ENCODE peak calls at places on chromosomes 11 and 22, in eight cellular contexts. Q is activated CD8-positive, alpha-beta T cell treated with anti-CD3 and anti-CD28 coated beads for 36 hours; W is lower leg skin; K is heart right ventricle; L is CD8-positive, alpha-beta T cell; V is body of pancreas; N is colonic mucosa; O is NB4. G is an unnamed sample.

GRCh38 chr22:36461665-36462474 is 19.6 kb downstream of the TXN2 start:
- DNase-seq in Q (no peak), W (no peak), K (no peak), L (no peak), V (peak), N (no peak), O (no peak), G (peak)

GRCh38 chr11:120343429-120343828 is 7.2 kb downstream of the ARHGEF12 start:
- DNase-seq in Q (peak), W (no peak), K (no peak), L (no peak), V (no peak), N (no peak), O (no peak), G (no peak)

GRCh38 chr11:107265591-107265990 is 192.0 kb downstream of the CWF19L2 start:
- DNase-seq in Q (no peak), W (no peak), K (no peak), L (no peak), V (no peak), N (no peak), O (no peak), G (no peak)

GRCh38 chr11:123561046-123561781 is 93.2 kb downstream of the SCN3B start:
- DNase-seq in Q (no peak), W (no peak), K (no peak), L (no peak), V (peak), N (no peak), O (peak), G (peak)

GRCh38 chr11:65116370-65117205 is 913 bp downstream of the ZNHIT2 start:
- DNase-seq in Q (peak), W (no peak), K (no peak), L (peak), V (peak), N (peak), O (peak), G (peak)

GRCh38 chr11:83019888-83020579 is 51.7 kb downstream of the RAB30 start:
- DNase-seq in Q (no peak), W (peak), K (peak), L (no peak), V (no peak), N (no peak), O (no peak), G (no peak)

GRCh38 chr11:87600938-87601337 is 563.2 kb downstream of the TMEM135 start:
- DNase-seq in Q (no peak), W (no peak), K (no peak), L (no peak), V (no peak), N (no peak), O (no peak), G (no peak)

GRCh38 chr11:128627666-128628342 is 40.4 kb upstream of the ETS1 start:
- DNase-seq in Q (peak), W (no peak), K (no peak), L (no peak), V (no peak), N (no peak), O (peak), G (no peak)

GRCh38 chr22:37887610-37888378 is 18.3 kb upstream of the MICALL1 start:
- DNase-seq in Q (no peak), W (peak), K (no peak), L (no peak), V (no peak), N (peak), O (no peak), G (peak)

GRCh38 chr22:27206001-27206746 is 548.8 kb downstream of the MIAT start:
- DNase-seq in Q (no peak), W (no peak), K (no peak), L (no peak), V (no peak), N (no peak), O (no peak), G (no peak)

GRCh38 chr11:130908770-130909625 is 7.3 kb downstream of the SNX19 start:
- DNase-seq in Q (no peak), W (no peak), K (no peak), L (no peak), V (no peak), N (no peak), O (no peak), G (no peak)

GRCh38 chr22:50009765-50010675 is 2.5 kb downstream of the IL17REL start:
- DNase-seq in Q (no peak), W (no peak), K (no peak), L (no peak), V (peak), N (no peak), O (no peak), G (peak)

GRCh38 chr11:110186456-110186855 is 93.3 kb downstream of the ZC3H12C start:
- DNase-seq in Q (no peak), W (no peak), K (no peak), L (no peak), V (no peak), N (no peak), O (no peak), G (no peak)

GRCh38 chr11:77084581-77085191 is 17.9 kb downstream of the CAPN5 start:
- DNase-seq in Q (no peak), W (no peak), K (no peak), L (no peak), V (peak), N (no peak), O (no peak), G (peak)

GRCh38 chr11:33248416-33248957 is 8.7 kb upstream of the HIPK3 start:
- DNase-seq in Q (no peak), W (no peak), K (no peak), L (no peak), V (no peak), N (peak), O (no peak), G (no peak)

GRCh38 chr22:38864361-38865191 is 7.4 kb downstream of the CBX6 start:
- DNase-seq in Q (no peak), W (no peak), K (peak), L (no peak), V (peak), N (no peak), O (no peak), G (no peak)

GRCh38 chr11:13251961-13252360 is 25.6 kb upstream of the BMAL1 start:
- DNase-seq in Q (no peak), W (no peak), K (no peak), L (no peak), V (no peak), N (no peak), O (no peak), G (no peak)
- TF ChIP-seq CTCF in Q (no peak), W (no peak), K (no peak), L (no peak), V (no peak), N (no peak), O (no peak), G (no peak)

GRCh38 chr11:72598901-72599300 is 75.3 kb downstream of the PDE2A start:
- DNase-seq in Q (no peak), W (no peak), K (peak), L (no peak), V (peak), N (peak), O (no peak), G (peak)

GRCh38 chr11:72602250-72602904 is 71.8 kb downstream of the PDE2A start:
- DNase-seq in Q (no peak), W (no peak), K (no peak), L (no peak), V (peak), N (no peak), O (no peak), G (no peak)

GRCh38 chr11:72598466-72598865 is 75.8 kb downstream of the PDE2A start:
- DNase-seq in Q (no peak), W (no peak), K (no peak), L (no peak), V (no peak), N (no peak), O (no peak), G (no peak)

GRCh38 chr11:72600557-72600956 is 73.7 kb downstream of the PDE2A start:
- DNase-seq in Q (no peak), W (no peak), K (no peak), L (no peak), V (no peak), N (no peak), O (no peak), G (no peak)

GRCh38 chr11:72599325-72600117 is 74.7 kb downstream of the PDE2A start:
- DNase-seq in Q (no peak), W (no peak), K (no peak), L (no peak), V (no peak), N (no peak), O (no peak), G (no peak)
- TF ChIP-seq CTCF in Q (no peak), W (no peak), K (no peak), L (no peak), V (no peak), N (no peak), O (no peak), G (peak)

GRCh38 chr22:19942071-19942885 is 660 bp upstream of the TXNRD2 start:
- DNase-seq in Q (no peak), W (no peak), K (no peak), L (no peak), V (peak), N (no peak), O (peak), G (peak)

GRCh38 chr22:19940536-19941364 is 822 bp upstream of the COMT start:
- DNase-seq in Q (no peak), W (no peak), K (no peak), L (no peak), V (no peak), N (no peak), O (peak), G (no peak)

GRCh38 chr22:19941365-19942070 is at the start of the genes COMT and TXNRD2:
- DNase-seq in Q (peak), W (no peak), K (peak), L (peak), V (peak), N (peak), O (peak), G (peak)

GRCh38 chr22:19942886-19943664 is 1.5 kb upstream of the TXNRD2 start:
- DNase-seq in Q (no peak), W (no peak), K (no peak), L (no peak), V (peak), N (no peak), O (peak), G (no peak)

GRCh38 chr22:19943665-19944026 is 2.0 kb upstream of the TXNRD2 start:
- DNase-seq in Q (no peak), W (no peak), K (no peak), L (no peak), V (peak), N (no peak), O (peak), G (no peak)
- TF ChIP-seq CTCF in Q (no peak), W (no peak), K (peak), L (no peak), V (no peak), N (no peak), O (no peak), G (no peak)

DNA sequence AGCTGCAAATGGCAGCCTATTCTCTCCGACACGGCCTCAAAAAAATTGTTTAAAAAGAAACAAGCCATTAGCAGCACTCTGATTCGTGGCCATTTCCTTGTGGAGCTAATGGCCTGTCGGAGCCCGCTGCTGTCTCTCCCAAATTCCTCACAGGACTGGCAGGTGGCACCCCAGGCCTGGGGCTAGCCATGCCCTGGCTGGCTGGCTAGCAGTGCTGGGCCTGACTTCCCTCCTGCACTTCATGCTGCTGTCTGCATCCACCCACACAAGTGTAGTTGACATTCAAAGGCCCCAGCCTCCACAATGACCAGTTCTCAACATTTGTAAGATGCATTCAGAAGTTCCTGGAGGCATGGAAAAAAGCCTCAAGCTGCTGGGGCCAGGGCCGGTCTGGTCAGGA is 61.5 kb downstream of the SMCO4 start:
- DNase-seq in Q (no peak), W (no peak), K (no peak), L (no peak), V (peak), N (no peak), O (no peak), G (no peak)
- TF ChIP-seq CTCF in Q (no peak), W (no peak), K (peak), L (no peak), V (no peak), N (no peak), O (no peak), G (peak)

DNA sequence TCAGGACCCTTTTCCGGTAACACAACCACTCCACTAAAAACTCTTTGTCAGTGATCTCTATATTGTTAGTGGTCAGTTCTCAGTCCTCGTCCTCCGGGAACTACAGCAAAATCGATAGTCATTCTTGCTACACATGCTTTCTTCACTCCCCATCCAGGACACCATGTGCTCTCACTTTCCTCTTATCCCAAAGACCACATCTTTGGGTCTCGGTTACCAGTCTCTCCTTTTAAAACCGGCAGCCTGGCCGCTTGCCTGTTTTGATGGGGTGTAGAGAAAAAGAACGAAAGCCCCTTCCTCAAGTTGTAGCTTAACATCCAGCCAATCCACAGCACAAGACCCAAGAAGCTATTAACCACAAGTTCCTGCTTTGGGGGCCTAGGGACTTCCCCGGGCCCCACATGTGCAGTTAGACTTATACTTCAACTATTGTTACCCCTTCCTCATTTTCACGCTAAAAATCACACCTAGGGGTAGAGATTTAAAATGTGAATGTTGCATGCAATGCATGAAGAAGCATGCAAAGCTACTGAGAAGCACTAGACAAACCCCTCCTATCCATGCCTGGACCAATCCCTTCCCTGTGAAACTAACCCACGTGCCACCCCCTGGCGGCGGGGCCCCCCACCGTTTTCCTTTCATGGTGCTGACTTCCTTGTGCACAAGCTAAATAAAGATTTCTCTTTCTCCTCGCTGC is 1.5 kb upstream of the TOLLIP start:
- DNase-seq in Q (peak), W (no peak), K (peak), L (peak), V (no peak), N (no peak), O (peak), G (peak)
- TF ChIP-seq CTCF in Q (no peak), W (no peak), K (no peak), L (no peak), V (no peak), N (no peak), O (peak), G (peak)

GRCh38 chr11:92886243-92886905 is 83.1 kb upstream of the MTNR1B start:
- DNase-seq in Q (peak), W (no peak), K (no peak), L (no peak), V (peak), N (peak), O (peak), G (peak)
- TF ChIP-seq CTCF in Q (no peak), W (no peak), K (peak), L (no peak), V (peak), N (peak), O (peak), G (peak)

DNA sequence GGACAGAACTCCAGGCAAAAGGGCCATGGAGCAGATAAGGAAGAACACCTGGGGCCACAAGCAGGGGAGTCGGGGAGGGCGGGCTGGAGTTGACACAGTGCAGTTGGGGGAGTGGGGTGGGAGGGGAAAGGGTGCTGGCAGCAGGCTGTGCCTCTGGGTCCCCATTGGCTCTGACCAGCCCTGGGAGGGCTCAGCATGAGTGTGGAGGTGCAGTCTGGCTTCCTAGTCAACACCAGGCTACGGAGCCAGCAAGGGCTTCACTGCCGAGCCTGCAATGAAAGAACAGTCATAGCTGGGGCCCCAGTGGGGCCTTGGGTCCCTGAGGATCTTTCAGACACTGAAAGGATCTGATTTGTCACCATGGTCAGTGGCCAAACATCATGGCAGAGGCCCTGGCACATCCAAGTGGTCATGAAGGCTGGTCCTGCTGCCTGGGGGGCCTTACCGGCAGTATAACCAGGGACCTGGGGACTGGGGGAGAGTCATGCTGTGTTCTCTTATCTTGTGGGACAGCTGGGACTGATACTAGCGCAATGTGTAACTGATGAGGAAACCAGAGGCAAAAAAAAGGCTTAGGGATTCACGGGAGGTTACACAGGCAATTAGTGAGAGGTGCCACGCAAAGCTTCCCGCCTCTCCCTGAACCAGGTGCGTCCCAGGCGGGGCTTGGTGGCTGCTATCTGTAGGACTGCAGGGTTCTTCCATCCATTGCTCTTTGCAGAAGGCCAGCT is 11.6 kb downstream of the SLC37A2 start:
- DNase-seq in Q (no peak), W (no peak), K (no peak), L (no peak), V (no peak), N (no peak), O (no peak), G (no peak)
- TF ChIP-seq CTCF in Q (no peak), W (no peak), K (no peak), L (no peak), V (no peak), N (no peak), O (no peak), G (no peak)

G was measured in Caco-2.